ENCODE peak calls at places on chromosome 22, in ten cellular contexts. One of them, this sample, is unnamed.

GRCh38 chr22:30354644-30355043 is 2.0 kb downstream of the SF3A1 start:
- DNase-seq in activated T-helper 1 cell treated with anti-CD3 and anti-CD28 coated beads, Interleukin-12 subunit alpha, Interleukin-12 subunit beta, Interleukin-2, Interleukin-4 antibody, amounts not matched to agents 30 ng/mL and 10 ng/mL and 1 ng/mL, durations not matched to agents 14 hours and 24 hours and 36 hours: no peak
- DNase-seq in T-cell: no peak
- DNase-seq in NCI-H345: no peak
- DNase-seq in stimulated activated CD8-positive, alpha-beta memory T cell treated with anti-CD3 and anti-CD28 coated beads, Interleukin-2, amount 100 ng/mL, for 48 hours: no peak
- DNase-seq in HEK293T: no peak
- DNase-seq in brain microvascular endothelial cell: no peak
- DNase-seq in HS-27A: no peak
- DNase-seq in activated T-helper 9 cell treated with anti-CD3 and anti-CD28 coated beads, Interleukin-2, amount 50 U/mL, for 16 hours: no peak
- DNase-seq in retinal pigment epithelial cell: peak
- DNase-seq in this sample: no peak

GRCh38 chr22:22886546-22886945 is 1.1 kb upstream of the IGLL5 start:
- DNase-seq in T-cell: no peak
- DNase-seq in stimulated activated CD8-positive, alpha-beta memory T cell treated with anti-CD3 and anti-CD28 coated beads, Interleukin-2, amount 100 ng/mL, for 48 hours: no peak
- DNase-seq in activated T-helper 1 cell treated with anti-CD3 and anti-CD28 coated beads, Interleukin-12 subunit alpha, Interleukin-12 subunit beta, Interleukin-2, Interleukin-4 antibody, amounts not matched to agents 30 ng/mL and 10 ng/mL and 1 ng/mL, durations not matched to agents 14 hours and 24 hours and 36 hours: no peak
- DNase-seq in activated T-helper 9 cell treated with anti-CD3 and anti-CD28 coated beads, Interleukin-2, amount 50 U/mL, for 16 hours: no peak
- DNase-seq in HS-27A: no peak
- DNase-seq in NCI-H345: no peak
- DNase-seq in brain microvascular endothelial cell: no peak
- DNase-seq in retinal pigment epithelial cell: no peak
- DNase-seq in HEK293T: no peak
- DNase-seq in this sample: no peak

GRCh38 chr22:49368976-49369725 is 458.5 kb downstream of the BRD1 start:
- DNase-seq in HEK293T: no peak
- DNase-seq in retinal pigment epithelial cell: no peak
- DNase-seq in activated T-helper 9 cell treated with anti-CD3 and anti-CD28 coated beads, Interleukin-2, amount 50 U/mL, for 16 hours: no peak
- DNase-seq in activated T-helper 1 cell treated with anti-CD3 and anti-CD28 coated beads, Interleukin-12 subunit alpha, Interleukin-12 subunit beta, Interleukin-2, Interleukin-4 antibody, amounts not matched to agents 30 ng/mL and 10 ng/mL and 1 ng/mL, durations not matched to agents 14 hours and 24 hours and 36 hours: no peak
- DNase-seq in T-cell: no peak
- DNase-seq in HS-27A: no peak
- DNase-seq in stimulated activated CD8-positive, alpha-beta memory T cell treated with anti-CD3 and anti-CD28 coated beads, Interleukin-2, amount 100 ng/mL, for 48 hours: no peak
- DNase-seq in NCI-H345: peak
- DNase-seq in brain microvascular endothelial cell: no peak
- DNase-seq in this sample: no peak

GRCh38 chr22:38118182-38118581 is 7.7 kb upstream of the BAIAP2L2 start:
- DNase-seq in activated T-helper 1 cell treated with anti-CD3 and anti-CD28 coated beads, Interleukin-12 subunit alpha, Interleukin-12 subunit beta, Interleukin-2, Interleukin-4 antibody, amounts not matched to agents 30 ng/mL and 10 ng/mL and 1 ng/mL, durations not matched to agents 14 hours and 24 hours and 36 hours: no peak
- DNase-seq in activated T-helper 9 cell treated with anti-CD3 and anti-CD28 coated beads, Interleukin-2, amount 50 U/mL, for 16 hours: no peak
- DNase-seq in HEK293T: no peak
- DNase-seq in NCI-H345: no peak
- DNase-seq in brain microvascular endothelial cell: no peak
- DNase-seq in HS-27A: no peak
- DNase-seq in stimulated activated CD8-positive, alpha-beta memory T cell treated with anti-CD3 and anti-CD28 coated beads, Interleukin-2, amount 100 ng/mL, for 48 hours: no peak
- DNase-seq in retinal pigment epithelial cell: no peak
- DNase-seq in T-cell: no peak
- DNase-seq in this sample: no peak

GRCh38 chr22:44338183-44338812 is 25.5 kb upstream of the SHISAL1 start:
- DNase-seq in HS-27A: no peak
- DNase-seq in NCI-H345: no peak
- DNase-seq in retinal pigment epithelial cell: no peak
- DNase-seq in activated T-helper 1 cell treated with anti-CD3 and anti-CD28 coated beads, Interleukin-12 subunit alpha, Interleukin-12 subunit beta, Interleukin-2, Interleukin-4 antibody, amounts not matched to agents 30 ng/mL and 10 ng/mL and 1 ng/mL, durations not matched to agents 14 hours and 24 hours and 36 hours: no peak
- DNase-seq in brain microvascular endothelial cell: no peak
- DNase-seq in stimulated activated CD8-positive, alpha-beta memory T cell treated with anti-CD3 and anti-CD28 coated beads, Interleukin-2, amount 100 ng/mL, for 48 hours: no peak
- DNase-seq in T-cell: no peak
- DNase-seq in activated T-helper 9 cell treated with anti-CD3 and anti-CD28 coated beads, Interleukin-2, amount 50 U/mL, for 16 hours: no peak
- DNase-seq in HEK293T: no peak
- DNase-seq in this sample: no peak

GRCh38 chr22:36860821-36861659 is at the start of gene NCF4:
- DNase-seq in retinal pigment epithelial cell: no peak
- DNase-seq in HS-27A: no peak
- DNase-seq in brain microvascular endothelial cell: no peak
- DNase-seq in activated T-helper 9 cell treated with anti-CD3 and anti-CD28 coated beads, Interleukin-2, amount 50 U/mL, for 16 hours: peak
- DNase-seq in stimulated activated CD8-positive, alpha-beta memory T cell treated with anti-CD3 and anti-CD28 coated beads, Interleukin-2, amount 100 ng/mL, for 48 hours: peak
- DNase-seq in T-cell: peak
- DNase-seq in HEK293T: no peak
- DNase-seq in activated T-helper 1 cell treated with anti-CD3 and anti-CD28 coated beads, Interleukin-12 subunit alpha, Interleukin-12 subunit beta, Interleukin-2, Interleukin-4 antibody, amounts not matched to agents 30 ng/mL and 10 ng/mL and 1 ng/mL, durations not matched to agents 14 hours and 24 hours and 36 hours: peak
- DNase-seq in NCI-H345: no peak
- DNase-seq in this sample: peak

GRCh38 chr22:18078329-18079041 is 695 bp downstream of the PEX26 start:
- DNase-seq in stimulated activated CD8-positive, alpha-beta memory T cell treated with anti-CD3 and anti-CD28 coated beads, Interleukin-2, amount 100 ng/mL, for 48 hours: peak
- DNase-seq in HS-27A: no peak
- DNase-seq in activated T-helper 1 cell treated with anti-CD3 and anti-CD28 coated beads, Interleukin-12 subunit alpha, Interleukin-12 subunit beta, Interleukin-2, Interleukin-4 antibody, amounts not matched to agents 30 ng/mL and 10 ng/mL and 1 ng/mL, durations not matched to agents 14 hours and 24 hours and 36 hours: peak
- DNase-seq in brain microvascular endothelial cell: no peak
- DNase-seq in activated T-helper 9 cell treated with anti-CD3 and anti-CD28 coated beads, Interleukin-2, amount 50 U/mL, for 16 hours: peak
- DNase-seq in HEK293T: peak
- DNase-seq in T-cell: no peak
- DNase-seq in NCI-H345: peak
- DNase-seq in retinal pigment epithelial cell: no peak
- DNase-seq in this sample: peak

GRCh38 chr22:25395915-25396314 is 168.6 kb upstream of the GRK3 start:
- DNase-seq in activated T-helper 1 cell treated with anti-CD3 and anti-CD28 coated beads, Interleukin-12 subunit alpha, Interleukin-12 subunit beta, Interleukin-2, Interleukin-4 antibody, amounts not matched to agents 30 ng/mL and 10 ng/mL and 1 ng/mL, durations not matched to agents 14 hours and 24 hours and 36 hours: no peak
- DNase-seq in HEK293T: no peak
- DNase-seq in HS-27A: no peak
- DNase-seq in stimulated activated CD8-positive, alpha-beta memory T cell treated with anti-CD3 and anti-CD28 coated beads, Interleukin-2, amount 100 ng/mL, for 48 hours: no peak
- DNase-seq in activated T-helper 9 cell treated with anti-CD3 and anti-CD28 coated beads, Interleukin-2, amount 50 U/mL, for 16 hours: no peak
- DNase-seq in T-cell: no peak
- DNase-seq in retinal pigment epithelial cell: no peak
- DNase-seq in NCI-H345: no peak
- DNase-seq in brain microvascular endothelial cell: no peak
- DNase-seq in this sample: no peak

GRCh38 chr22:37345863-37346514 is 63.7 kb downstream of the CYTH4 start:
- DNase-seq in activated T-helper 1 cell treated with anti-CD3 and anti-CD28 coated beads, Interleukin-12 subunit alpha, Interleukin-12 subunit beta, Interleukin-2, Interleukin-4 antibody, amounts not matched to agents 30 ng/mL and 10 ng/mL and 1 ng/mL, durations not matched to agents 14 hours and 24 hours and 36 hours: no peak
- DNase-seq in HEK293T: no peak
- DNase-seq in T-cell: no peak
- DNase-seq in NCI-H345: no peak
- DNase-seq in stimulated activated CD8-positive, alpha-beta memory T cell treated with anti-CD3 and anti-CD28 coated beads, Interleukin-2, amount 100 ng/mL, for 48 hours: no peak
- DNase-seq in activated T-helper 9 cell treated with anti-CD3 and anti-CD28 coated beads, Interleukin-2, amount 50 U/mL, for 16 hours: no peak
- DNase-seq in HS-27A: peak
- DNase-seq in retinal pigment epithelial cell: no peak
- DNase-seq in brain microvascular endothelial cell: peak
- DNase-seq in this sample: no peak

GRCh38 chr22:49638788-49639187 is 188.9 kb downstream of the BRD1 start:
- DNase-seq in retinal pigment epithelial cell: no peak
- DNase-seq in HS-27A: peak
- DNase-seq in activated T-helper 9 cell treated with anti-CD3 and anti-CD28 coated beads, Interleukin-2, amount 50 U/mL, for 16 hours: no peak
- DNase-seq in brain microvascular endothelial cell: peak
- DNase-seq in NCI-H345: peak
- DNase-seq in activated T-helper 1 cell treated with anti-CD3 and anti-CD28 coated beads, Interleukin-12 subunit alpha, Interleukin-12 subunit beta, Interleukin-2, Interleukin-4 antibody, amounts not matched to agents 30 ng/mL and 10 ng/mL and 1 ng/mL, durations not matched to agents 14 hours and 24 hours and 36 hours: no peak
- DNase-seq in stimulated activated CD8-positive, alpha-beta memory T cell treated with anti-CD3 and anti-CD28 coated beads, Interleukin-2, amount 100 ng/mL, for 48 hours: no peak
- DNase-seq in HEK293T: no peak
- DNase-seq in T-cell: no peak
- DNase-seq in this sample: no peak

GRCh38 chr22:19096555-19096954 is 25.7 kb downstream of the DGCR2 start:
- DNase-seq in activated T-helper 1 cell treated with anti-CD3 and anti-CD28 coated beads, Interleukin-12 subunit alpha, Interleukin-12 subunit beta, Interleukin-2, Interleukin-4 antibody, amounts not matched to agents 30 ng/mL and 10 ng/mL and 1 ng/mL, durations not matched to agents 14 hours and 24 hours and 36 hours: no peak
- DNase-seq in retinal pigment epithelial cell: no peak
- DNase-seq in NCI-H345: no peak
- DNase-seq in activated T-helper 9 cell treated with anti-CD3 and anti-CD28 coated beads, Interleukin-2, amount 50 U/mL, for 16 hours: no peak
- DNase-seq in T-cell: no peak
- DNase-seq in brain microvascular endothelial cell: no peak
- DNase-seq in stimulated activated CD8-positive, alpha-beta memory T cell treated with anti-CD3 and anti-CD28 coated beads, Interleukin-2, amount 100 ng/mL, for 48 hours: no peak
- DNase-seq in HS-27A: no peak
- DNase-seq in HEK293T: no peak
- DNase-seq in this sample: no peak

GRCh38 chr22:46070722-46071450 is 79.4 kb upstream of the PPARA start:
- DNase-seq in activated T-helper 1 cell treated with anti-CD3 and anti-CD28 coated beads, Interleukin-12 subunit alpha, Interleukin-12 subunit beta, Interleukin-2, Interleukin-4 antibody, amounts not matched to agents 30 ng/mL and 10 ng/mL and 1 ng/mL, durations not matched to agents 14 hours and 24 hours and 36 hours: peak
- DNase-seq in HEK293T: peak
- DNase-seq in activated T-helper 9 cell treated with anti-CD3 and anti-CD28 coated beads, Interleukin-2, amount 50 U/mL, for 16 hours: no peak
- DNase-seq in HS-27A: peak
- DNase-seq in NCI-H345: peak
- DNase-seq in brain microvascular endothelial cell: no peak
- DNase-seq in stimulated activated CD8-positive, alpha-beta memory T cell treated with anti-CD3 and anti-CD28 coated beads, Interleukin-2, amount 100 ng/mL, for 48 hours: peak
- DNase-seq in retinal pigment epithelial cell: no peak
- DNase-seq in T-cell: peak
- DNase-seq in this sample: peak

GRCh38 chr22:33957086-33957485 is 36.8 kb upstream of the LARGE1 start:
- DNase-seq in NCI-H345: no peak
- DNase-seq in T-cell: no peak
- DNase-seq in HEK293T: no peak
- DNase-seq in stimulated activated CD8-positive, alpha-beta memory T cell treated with anti-CD3 and anti-CD28 coated beads, Interleukin-2, amount 100 ng/mL, for 48 hours: no peak
- DNase-seq in activated T-helper 1 cell treated with anti-CD3 and anti-CD28 coated beads, Interleukin-12 subunit alpha, Interleukin-12 subunit beta, Interleukin-2, Interleukin-4 antibody, amounts not matched to agents 30 ng/mL and 10 ng/mL and 1 ng/mL, durations not matched to agents 14 hours and 24 hours and 36 hours: no peak
- DNase-seq in HS-27A: no peak
- DNase-seq in brain microvascular endothelial cell: no peak
- DNase-seq in activated T-helper 9 cell treated with anti-CD3 and anti-CD28 coated beads, Interleukin-2, amount 50 U/mL, for 16 hours: no peak
- DNase-seq in retinal pigment epithelial cell: no peak
- DNase-seq in this sample: no peak

GRCh38 chr22:44182591-44183588 is 2.2 kb downstream of the PARVG start:
- DNase-seq in stimulated activated CD8-positive, alpha-beta memory T cell treated with anti-CD3 and anti-CD28 coated beads, Interleukin-2, amount 100 ng/mL, for 48 hours: peak
- DNase-seq in brain microvascular endothelial cell: no peak
- DNase-seq in T-cell: peak
- DNase-seq in activated T-helper 1 cell treated with anti-CD3 and anti-CD28 coated beads, Interleukin-12 subunit alpha, Interleukin-12 subunit beta, Interleukin-2, Interleukin-4 antibody, amounts not matched to agents 30 ng/mL and 10 ng/mL and 1 ng/mL, durations not matched to agents 14 hours and 24 hours and 36 hours: peak
- DNase-seq in retinal pigment epithelial cell: no peak
- DNase-seq in HS-27A: no peak
- DNase-seq in NCI-H345: no peak
- DNase-seq in HEK293T: no peak
- DNase-seq in activated T-helper 9 cell treated with anti-CD3 and anti-CD28 coated beads, Interleukin-2, amount 50 U/mL, for 16 hours: peak
- DNase-seq in this sample: peak

GRCh38 chr22:42688241-42688913 is 32.3 kb downstream of the A4GALT start:
- DNase-seq in activated T-helper 9 cell treated with anti-CD3 and anti-CD28 coated beads, Interleukin-2, amount 50 U/mL, for 16 hours: no peak
- DNase-seq in retinal pigment epithelial cell: no peak
- DNase-seq in HS-27A: no peak
- DNase-seq in NCI-H345: peak
- DNase-seq in HEK293T: peak
- DNase-seq in brain microvascular endothelial cell: peak
- DNase-seq in stimulated activated CD8-positive, alpha-beta memory T cell treated with anti-CD3 and anti-CD28 coated beads, Interleukin-2, amount 100 ng/mL, for 48 hours: no peak
- DNase-seq in activated T-helper 1 cell treated with anti-CD3 and anti-CD28 coated beads, Interleukin-12 subunit alpha, Interleukin-12 subunit beta, Interleukin-2, Interleukin-4 antibody, amounts not matched to agents 30 ng/mL and 10 ng/mL and 1 ng/mL, durations not matched to agents 14 hours and 24 hours and 36 hours: no peak
- DNase-seq in T-cell: no peak
- DNase-seq in this sample: no peak

GRCh38 chr22:36368359-36368983 is 19.3 kb downstream of the MYH9 start:
- DNase-seq in stimulated activated CD8-positive, alpha-beta memory T cell treated with anti-CD3 and anti-CD28 coated beads, Interleukin-2, amount 100 ng/mL, for 48 hours: no peak
- DNase-seq in HS-27A: peak
- DNase-seq in activated T-helper 1 cell treated with anti-CD3 and anti-CD28 coated beads, Interleukin-12 subunit alpha, Interleukin-12 subunit beta, Interleukin-2, Interleukin-4 antibody, amounts not matched to agents 30 ng/mL and 10 ng/mL and 1 ng/mL, durations not matched to agents 14 hours and 24 hours and 36 hours: no peak
- DNase-seq in activated T-helper 9 cell treated with anti-CD3 and anti-CD28 coated beads, Interleukin-2, amount 50 U/mL, for 16 hours: no peak
- DNase-seq in NCI-H345: no peak
- DNase-seq in HEK293T: no peak
- DNase-seq in T-cell: no peak
- DNase-seq in brain microvascular endothelial cell: no peak
- DNase-seq in retinal pigment epithelial cell: peak
- DNase-seq in this sample: no peak

GRCh38 chr22:48276933-48277867 is 1514.8 kb downstream of the TBC1D22A start:
- DNase-seq in activated T-helper 9 cell treated with anti-CD3 and anti-CD28 coated beads, Interleukin-2, amount 50 U/mL, for 16 hours: no peak
- DNase-seq in T-cell: no peak
- DNase-seq in HEK293T: no peak
- DNase-seq in HS-27A: no peak
- DNase-seq in retinal pigment epithelial cell: no peak
- DNase-seq in brain microvascular endothelial cell: no peak
- DNase-seq in stimulated activated CD8-positive, alpha-beta memory T cell treated with anti-CD3 and anti-CD28 coated beads, Interleukin-2, amount 100 ng/mL, for 48 hours: no peak
- DNase-seq in activated T-helper 1 cell treated with anti-CD3 and anti-CD28 coated beads, Interleukin-12 subunit alpha, Interleukin-12 subunit beta, Interleukin-2, Interleukin-4 antibody, amounts not matched to agents 30 ng/mL and 10 ng/mL and 1 ng/mL, durations not matched to agents 14 hours and 24 hours and 36 hours: no peak
- DNase-seq in NCI-H345: no peak
- DNase-seq in this sample: no peak

GRCh38 chr22:37824674-37825641 is 1.8 kb downstream of the GALR3 start:
- DNase-seq in NCI-H345: no peak
- DNase-seq in HEK293T: no peak
- DNase-seq in T-cell: no peak
- DNase-seq in stimulated activated CD8-positive, alpha-beta memory T cell treated with anti-CD3 and anti-CD28 coated beads, Interleukin-2, amount 100 ng/mL, for 48 hours: no peak
- DNase-seq in activated T-helper 9 cell treated with anti-CD3 and anti-CD28 coated beads, Interleukin-2, amount 50 U/mL, for 16 hours: no peak
- DNase-seq in brain microvascular endothelial cell: no peak
- DNase-seq in retinal pigment epithelial cell: no peak
- DNase-seq in activated T-helper 1 cell treated with anti-CD3 and anti-CD28 coated beads, Interleukin-12 subunit alpha, Interleukin-12 subunit beta, Interleukin-2, Interleukin-4 antibody, amounts not matched to agents 30 ng/mL and 10 ng/mL and 1 ng/mL, durations not matched to agents 14 hours and 24 hours and 36 hours: no peak
- DNase-seq in HS-27A: no peak
- DNase-seq in this sample: no peak

GRCh38 chr22:17205432-17205831 is 13.8 kb downstream of the ADA2 start:
- DNase-seq in brain microvascular endothelial cell: no peak
- DNase-seq in NCI-H345: no peak
- DNase-seq in activated T-helper 1 cell treated with anti-CD3 and anti-CD28 coated beads, Interleukin-12 subunit alpha, Interleukin-12 subunit beta, Interleukin-2, Interleukin-4 antibody, amounts not matched to agents 30 ng/mL and 10 ng/mL and 1 ng/mL, durations not matched to agents 14 hours and 24 hours and 36 hours: no peak
- DNase-seq in T-cell: no peak
- DNase-seq in stimulated activated CD8-positive, alpha-beta memory T cell treated with anti-CD3 and anti-CD28 coated beads, Interleukin-2, amount 100 ng/mL, for 48 hours: no peak
- DNase-seq in activated T-helper 9 cell treated with anti-CD3 and anti-CD28 coated beads, Interleukin-2, amount 50 U/mL, for 16 hours: no peak
- DNase-seq in HS-27A: no peak
- DNase-seq in HEK293T: no peak
- DNase-seq in retinal pigment epithelial cell: no peak
- DNase-seq in this sample: no peak

GRCh38 chr22:32620992-32621391 is 146.4 kb downstream of the FBXO7 start:
- DNase-seq in HEK293T: peak
- DNase-seq in stimulated activated CD8-positive, alpha-beta memory T cell treated with anti-CD3 and anti-CD28 coated beads, Interleukin-2, amount 100 ng/mL, for 48 hours: no peak
- DNase-seq in brain microvascular endothelial cell: no peak
- DNase-seq in activated T-helper 1 cell treated with anti-CD3 and anti-CD28 coated beads, Interleukin-12 subunit alpha, Interleukin-12 subunit beta, Interleukin-2, Interleukin-4 antibody, amounts not matched to agents 30 ng/mL and 10 ng/mL and 1 ng/mL, durations not matched to agents 14 hours and 24 hours and 36 hours: no peak
- DNase-seq in retinal pigment epithelial cell: no peak
- DNase-seq in NCI-H345: no peak
- DNase-seq in T-cell: no peak
- DNase-seq in HS-27A: no peak
- DNase-seq in activated T-helper 9 cell treated with anti-CD3 and anti-CD28 coated beads, Interleukin-2, amount 50 U/mL, for 16 hours: no peak
- DNase-seq in this sample: no peak

GRCh38 chr22:48098936-48099245 is 1336.4 kb downstream of the TBC1D22A start:
- DNase-seq in stimulated activated CD8-positive, alpha-beta memory T cell treated with anti-CD3 and anti-CD28 coated beads, Interleukin-2, amount 100 ng/mL, for 48 hours: no peak
- DNase-seq in brain microvascular endothelial cell: no peak
- DNase-seq in HEK293T: no peak
- DNase-seq in activated T-helper 9 cell treated with anti-CD3 and anti-CD28 coated beads, Interleukin-2, amount 50 U/mL, for 16 hours: no peak
- DNase-seq in activated T-helper 1 cell treated with anti-CD3 and anti-CD28 coated beads, Interleukin-12 subunit alpha, Interleukin-12 subunit beta, Interleukin-2, Interleukin-4 antibody, amounts not matched to agents 30 ng/mL and 10 ng/mL and 1 ng/mL, durations not matched to agents 14 hours and 24 hours and 36 hours: no peak
- DNase-seq in HS-27A: no peak
- DNase-seq in retinal pigment epithelial cell: no peak
- DNase-seq in NCI-H345: no peak
- DNase-seq in T-cell: no peak
- DNase-seq in this sample: no peak

This sample was measured in natural killer cell treated with Interleukin-12 subunit alpha and Interleukin-12 subunit beta and Interleukin-15 and Interleukin-18, amount 100 ng/mL, for 72 hours.